ENCODE peak calls at places on chromosomes 2 and 18, in eight cellular contexts. M is naive B cell; L is non-pigmented ciliary epithelial cell; X is WTC11; V is frontal cortex; K is fibroblast of the conjunctiva; W is IMR-90; J is stimulated activated CD4-positive, alpha-beta T cell treated with anti-CD3 and anti-CD28 coated beads, TNF-alpha, amount 100 ng/mL, for 4 hours. U is an unnamed sample.

GRCh38 chr2:13128139-13128538 is 411.4 kb downstream of the TRIB2 start:
- DNase-seq in M (no peak), L (no peak), X (no peak), V (no peak), K (no peak), W (no peak), J (no peak), U (no peak)

GRCh38 chr2:121777699-121778058 is 22.2 kb downstream of the TSN start:
- DNase-seq in M (no peak), L (peak), X (no peak), V (no peak), K (no peak), W (peak), J (no peak), U (no peak)

GRCh38 chr2:85770369-85770768 is 16.6 kb downstream of the ATOH8 start:
- DNase-seq in M (no peak), L (no peak), X (no peak), V (no peak), K (no peak), W (peak), J (no peak), U (no peak)

GRCh38 chr2:13821255-13821880 is 811.1 kb upstream of the LRATD1 start:
- DNase-seq in M (no peak), L (peak), X (no peak), V (no peak), K (peak), W (peak), J (no peak), U (no peak)

GRCh38 chr2:27772804-27773203 is 1.3 kb downstream of the MRPL33 start:
- DNase-seq in M (no peak), L (no peak), X (no peak), V (no peak), K (no peak), W (peak), J (no peak), U (no peak)

GRCh38 chr2:26887142-26887541 is 39.2 kb downstream of the DPYSL5 start:
- DNase-seq in M (peak), L (no peak), X (no peak), V (no peak), K (no peak), W (no peak), J (no peak), U (no peak)

GRCh38 chr2:220034356-220035121 is 407.1 kb downstream of the SLC4A3 start:
- DNase-seq in M (no peak), L (no peak), X (no peak), V (no peak), K (peak), W (peak), J (no peak), U (no peak)

GRCh38 chr18:69703461-69703860 is 244.2 kb downstream of the CD226 start:
- DNase-seq in M (no peak), L (no peak), X (no peak), V (no peak), K (no peak), W (no peak), J (no peak), U (no peak)

GRCh38 chr2:177433402-177433801 is 40.8 kb downstream of the AGPS start:
- DNase-seq in M (no peak), L (no peak), X (no peak), V (no peak), K (no peak), W (no peak), J (no peak), U (no peak)

GRCh38 chr2:230231251-230231650 is 5.7 kb downstream of the SP140 start:
- DNase-seq in M (no peak), L (no peak), X (no peak), V (no peak), K (no peak), W (no peak), J (no peak), U (no peak)

GRCh38 chr2:218671077-218671653 is 637 bp downstream of the RNF25 start:
- DNase-seq in M (no peak), L (no peak), X (no peak), V (no peak), K (no peak), W (peak), J (no peak), U (no peak)

GRCh38 chr18:75165926-75166325 is 43.0 kb downstream of the PTGR3 start:
- DNase-seq in M (no peak), L (no peak), X (no peak), V (no peak), K (no peak), W (no peak), J (no peak), U (no peak)

GRCh38 chr2:31401580-31401979 is 13.0 kb downstream of the XDH start:
- DNase-seq in M (no peak), L (peak), X (no peak), V (no peak), K (peak), W (peak), J (no peak), U (no peak)

GRCh38 chr2:10281891-10282290 is 20.8 kb upstream of the HPCAL1 start:
- DNase-seq in M (no peak), L (no peak), X (no peak), V (no peak), K (no peak), W (no peak), J (no peak), U (no peak)

GRCh38 chr2:236546561-236546961 is 23.1 kb upstream of the ACKR3 start:
- DNase-seq in M (peak), L (no peak), X (no peak), V (no peak), K (no peak), W (no peak), J (no peak), U (peak)

GRCh38 chr2:9207641-9208301 is 1.2 kb downstream of the ASAP2 start:
- DNase-seq in M (no peak), L (no peak), X (peak), V (peak), K (no peak), W (no peak), J (no peak), U (no peak)

GRCh38 chr2:11161747-11162146 is 6.5 kb downstream of the SLC66A3 start:
- DNase-seq in M (no peak), L (no peak), X (no peak), V (no peak), K (no peak), W (no peak), J (no peak), U (no peak)

GRCh38 chr18:70513502-70514171 is 224.8 kb downstream of the SOCS6 start:
- DNase-seq in M (no peak), L (no peak), X (no peak), V (no peak), K (no peak), W (no peak), J (no peak), U (no peak)

GRCh38 chr18:48295586-48296311 is 113.4 kb downstream of the ZBTB7C start:
- DNase-seq in M (no peak), L (no peak), X (peak), V (no peak), K (no peak), W (no peak), J (no peak), U (no peak)

GRCh38 chr2:69720922-69721491 is 20.9 kb upstream of the ANXA4 start:
- DNase-seq in M (no peak), L (no peak), X (no peak), V (no peak), K (no peak), W (no peak), J (no peak), U (no peak)

GRCh38 chr2:55721601-55722215 is 28.1 kb upstream of the PNPT1 start:
- DNase-seq in M (no peak), L (peak), X (no peak), V (no peak), K (no peak), W (peak), J (no peak), U (no peak)

GRCh38 chr2:108536133-108536780 is 2.0 kb downstream of the LIMS1 start:
- DNase-seq in M (no peak), L (no peak), X (no peak), V (no peak), K (no peak), W (peak), J (no peak), U (no peak)

GRCh38 chr2:230774348-230774951 is 61.8 kb downstream of the CAB39 start:
- DNase-seq in M (no peak), L (no peak), X (no peak), V (no peak), K (peak), W (peak), J (no peak), U (no peak)

GRCh38 chr18:61998957-61999356 is 106.2 kb upstream of the RNF152 start:
- DNase-seq in M (no peak), L (peak), X (no peak), V (no peak), K (peak), W (peak), J (no peak), U (no peak)

GRCh38 chr18:36901277-36901701 is 72.4 kb downstream of the KIAA1328 start:
- DNase-seq in M (no peak), L (no peak), X (no peak), V (no peak), K (no peak), W (peak), J (no peak), U (no peak)

GRCh38 chr2:128626758-128627515 is 308.3 kb upstream of the HS6ST1 start:
- DNase-seq in M (no peak), L (no peak), X (no peak), V (no peak), K (no peak), W (no peak), J (no peak), U (no peak)

GRCh38 chr2:172305066-172305465 is 122.3 kb upstream of the ITGA6 start:
- DNase-seq in M (no peak), L (no peak), X (no peak), V (no peak), K (no peak), W (no peak), J (no peak), U (no peak)

GRCh38 chr2:54435827-54436226 is 20.3 kb upstream of the SPTBN1 start:
- DNase-seq in M (no peak), L (no peak), X (no peak), V (no peak), K (no peak), W (no peak), J (no peak), U (no peak)

GRCh38 chr18:79898952-79899608 is 52.4 kb downstream of the SLC66A2 start:
- DNase-seq in M (no peak), L (no peak), X (peak), V (no peak), K (no peak), W (no peak), J (no peak), U (no peak)

GRCh38 chr2:228447266-228447915 is 265.9 kb upstream of the SPHKAP start:
- DNase-seq in M (no peak), L (no peak), X (no peak), V (no peak), K (no peak), W (no peak), J (no peak), U (no peak)

GRCh38 chr2:43062058-43062457 is 164.3 kb downstream of the ZFP36L2 start:
- DNase-seq in M (no peak), L (no peak), X (no peak), V (no peak), K (no peak), W (no peak), J (no peak), U (no peak)

GRCh38 chr2:120653026-120653425 is 82.6 kb upstream of the GLI2 start:
- DNase-seq in M (no peak), L (no peak), X (no peak), V (no peak), K (no peak), W (peak), J (no peak), U (no peak)

GRCh38 chr2:30584116-30584515 is 137.1 kb downstream of the LCLAT1 start:
- DNase-seq in M (peak), L (no peak), X (no peak), V (no peak), K (no peak), W (no peak), J (no peak), U (no peak)

GRCh38 chr18:711330-711692 is 1.1 kb downstream of the ENOSF1 start:
- DNase-seq in M (no peak), L (no peak), X (no peak), V (peak), K (no peak), W (no peak), J (peak), U (no peak)

GRCh38 chr2:56522605-56523089 is 338.9 kb downstream of the CCDC85A start:
- DNase-seq in M (no peak), L (no peak), X (no peak), V (no peak), K (peak), W (peak), J (no peak), U (no peak)

GRCh38 chr18:3692113-3692621 is 242.2 kb downstream of the TGIF1 start:
- DNase-seq in M (no peak), L (no peak), X (no peak), V (no peak), K (no peak), W (no peak), J (no peak), U (no peak)

GRCh38 chr2:235577404-235578330 is 83.8 kb downstream of the AGAP1 start:
- DNase-seq in M (no peak), L (no peak), X (no peak), V (peak), K (peak), W (peak), J (no peak), U (no peak)

GRCh38 chr2:127411609-127412370 is 6.4 kb upstream of the PROC start:
- DNase-seq in M (no peak), L (no peak), X (no peak), V (no peak), K (no peak), W (no peak), J (no peak), U (no peak)

GRCh38 chr2:197097578-197098366 is 171.3 kb upstream of the PGAP1 start:
- DNase-seq in M (no peak), L (peak), X (no peak), V (no peak), K (peak), W (peak), J (no peak), U (no peak)

U was measured in activated CD8-positive, alpha-beta T cell treated with anti-CD3 and anti-CD28 coated beads for 36 hours.